ENCODE peak calls at places on chromosomes 13 and 19, in five cellular contexts. Z, S, F, D and O are unnamed samples.

GRCh38 chr13:23579886-23580706 is 9.9 kb downstream of the TNFRSF19 start:
- DNase-seq in Z (no peak), S (no peak), F (peak; percentile 78), D (no peak), O (no peak)

GRCh38 chr19:10517760-10518443 is 655 bp upstream of the S1PR5 start:
- DNase-seq in Z (no peak), S (no peak), F (peak; percentile 39), D (no peak), O (no peak)

GRCh38 chr19:34482380-34483250 is 1.1 kb downstream of the WTIP start:
- DNase-seq in Z (no peak), S (no peak), F (peak; percentile 73), D (no peak), O (no peak)

GRCh38 chr13:27981006-27981708 is 7.3 kb downstream of the URAD start:
- DNase-seq in Z (no peak), S (no peak), F (no peak), D (no peak), O (no peak)

GRCh38 chr19:55436847-55437246 is 6.3 kb downstream of the SHISA7 start:
- DNase-seq in Z (no peak), S (no peak), F (no peak), D (no peak), O (no peak)

GRCh38 chr13:21691928-21692327 is 21.1 kb downstream of the FGF9 start:
- DNase-seq in Z (no peak), S (no peak), F (no peak), D (no peak), O (no peak)

GRCh38 chr19:14381689-14382474 is 638 bp downstream of the ADGRE5 start:
- DNase-seq in Z (peak; percentile 83), S (peak; percentile 76), F (no peak), D (no peak), O (no peak)

GRCh38 chr13:77386880-77387606 is 60.1 kb upstream of the MYCBP2 start:
- DNase-seq in Z (no peak), S (peak; percentile 19), F (no peak), D (no peak), O (no peak)

GRCh38 chr13:103349664-103350063 is 283.4 kb upstream of the SLC10A2 start:
- DNase-seq in Z (no peak), S (no peak), F (no peak), D (peak; percentile 71), O (no peak)

GRCh38 chr19:10404888-10405808 is 1.8 kb upstream of the CDC37 start:
- DNase-seq in Z (peak; percentile 47), S (no peak), F (peak; percentile 37), D (no peak), O (no peak)

GRCh38 chr19:48812094-48812929 is 1.5 kb upstream of the BCAT2 start:
- DNase-seq in Z (peak; percentile 58), S (peak; percentile 59), F (peak; percentile 96), D (peak; percentile 55), O (peak; percentile 92)

GRCh38 chr19:29098863-29099481 is 114.0 kb downstream of the UQCRFS1 start:
- DNase-seq in Z (no peak), S (peak; percentile 11), F (no peak), D (no peak), O (no peak)

GRCh38 chr13:100547805-100548204 is 40.8 kb downstream of the GGACT start:
- DNase-seq in Z (no peak), S (no peak), F (no peak), D (no peak), O (no peak)

GRCh38 chr13:72716776-72717175 is 10.7 kb downstream of the MZT1 start:
- DNase-seq in Z (no peak), S (no peak), F (no peak), D (no peak), O (no peak)

GRCh38 chr13:83815598-83815997 is 66.7 kb downstream of the SLITRK1 start:
- DNase-seq in Z (no peak), S (no peak), F (peak; percentile 14), D (no peak), O (no peak)

GRCh38 chr19:2423913-2424685 is 3.3 kb downstream of the TIMM13 start:
- DNase-seq in Z (no peak), S (no peak), F (no peak), D (no peak), O (no peak)

GRCh38 chr13:109787135-109787954 is 962 bp upstream of the IRS2 start:
- DNase-seq in Z (peak; percentile 20), S (no peak), F (peak; percentile 84), D (peak; percentile 59), O (peak; percentile 59)